ENCODE peak calls at places on chromosomes 12 and 14, in six cellular contexts. N, E, W, U, L and I are unnamed samples.

GRCh38 chr12:37565112-37565511 is 751.5 kb upstream of the ALG10B start:
- DNase-seq in U (no peak), E (no peak), L (no peak), N (no peak), W (no peak), I (no peak)

GRCh38 chr14:29536886-29537511 is 390.6 kb downstream of the PRKD1 start:
- DNase-seq in N (peak), E (peak), U (no peak), W (no peak), L (no peak), I (no peak)

GRCh38 chr12:104998423-104999346 is 12.6 kb downstream of the NOPCHAP1 start:
- DNase-seq in W (no peak), N (no peak), L (no peak), E (no peak), U (no peak), I (no peak)

GRCh38 chr14:96194657-96195431 is 9.8 kb upstream of the BDKRB2 start:
- DNase-seq in W (no peak), L (no peak), U (no peak), E (no peak), N (no peak), I (no peak)

GRCh38 chr14:95361373-95362179 is 41.9 kb upstream of the CLMN start:
- DNase-seq in U (peak), L (peak), N (no peak), E (no peak), W (peak), I (no peak)

GRCh38 chr14:37508500-37508899 is 86.5 kb downstream of the FOXA1 start:
- DNase-seq in L (no peak), U (no peak), N (peak), E (no peak), W (no peak), I (no peak)

GRCh38 chr12:121799175-121799841 is 4.5 kb upstream of the SETD1B start:
- DNase-seq in U (peak), W (no peak), N (peak), L (peak), E (peak), I (no peak)

GRCh38 chr14:52730708-52731111 is 744 bp downstream of the STYX start:
- DNase-seq in N (no peak), L (peak), E (peak), W (no peak), U (no peak), I (no peak)

GRCh38 chr12:6539276-6540134 is 5.2 kb downstream of the GAPDH start:
- DNase-seq in N (peak), W (no peak), U (peak), L (peak), E (peak), I (no peak)

GRCh38 chr12:123598522-123598921 is 3.4 kb upstream of the DDX55 start:
- DNase-seq in L (no peak), U (no peak), N (no peak), W (no peak), E (no peak), I (no peak)

GRCh38 chr12:45532113-45532512 is 197.4 kb upstream of the ARID2 start:
- DNase-seq in N (no peak), L (no peak), U (peak), E (no peak), W (no peak), I (peak)

GRCh38 chr12:120064054-120064940 is 52.3 kb downstream of the RAB35 start:
- DNase-seq in E (no peak), U (peak), N (no peak), W (no peak), L (no peak), I (no peak)

GRCh38 chr12:49515266-49515665 is 23.6 kb upstream of the KCNH3 start:
- DNase-seq in W (no peak), E (peak), L (no peak), N (peak), U (no peak), I (no peak)

GRCh38 chr12:19620222-19620621 is 180.9 kb downstream of the AEBP2 start:
- DNase-seq in E (no peak), W (no peak), L (peak), U (no peak), N (no peak), I (no peak)

GRCh38 chr12:96242597-96242996 is 48.4 kb downstream of the ELK3 start:
- DNase-seq in N (no peak), L (no peak), U (no peak), E (no peak), W (no peak), I (no peak)

GRCh38 chr14:104438166-104438887 is 141.2 kb upstream of the C14orf180 start:
- DNase-seq in W (no peak), U (no peak), L (no peak), N (no peak), E (no peak), I (no peak)

GRCh38 chr12:46494424-46494823 is 121.9 kb upstream of the SLC38A2 start:
- DNase-seq in N (peak), W (no peak), L (no peak), E (peak), U (peak), I (peak)

GRCh38 chr12:10220398-10221077 is 7.9 kb downstream of the GABARAPL1 start:
- DNase-seq in W (no peak), N (peak), U (no peak), L (peak), E (no peak), I (no peak)

GRCh38 chr14:90820958-90821357 is 4.7 kb upstream of the TTC7B start:
- DNase-seq in U (no peak), N (peak), E (no peak), L (no peak), W (no peak), I (no peak)

GRCh38 chr12:94500831-94501567 is 41.3 kb upstream of the CEP83 start:
- DNase-seq in L (no peak), E (no peak), W (no peak), U (no peak), N (no peak), I (no peak)

GRCh38 chr12:121781751-121782615 is 11.5 kb downstream of the RHOF start:
- DNase-seq in E (peak), W (no peak), N (peak), U (no peak), L (no peak), I (no peak)

GRCh38 chr12:6647083-6647604 is at the start of gene ACRBP:
- DNase-seq in N (peak), L (peak), U (peak), W (peak), E (peak), I (peak)

GRCh38 chr12:57888407-57889157 is 42.1 kb upstream of the CTDSP2 start:
- DNase-seq in L (no peak), W (no peak), U (peak), N (peak), E (peak), I (no peak)

GRCh38 chr12:19515179-19515578 is 75.9 kb downstream of the AEBP2 start:
- DNase-seq in N (no peak), L (no peak), U (peak), W (no peak), E (peak), I (no peak)

GRCh38 chr12:89183985-89184435 is 168.3 kb downstream of the DUSP6 start:
- DNase-seq in L (peak), E (peak), W (no peak), U (no peak), N (peak), I (no peak)

GRCh38 chr12:47207829-47208248 is 128.1 kb upstream of the AMIGO2 start:
- DNase-seq in U (no peak), L (no peak), E (no peak), N (no peak), W (no peak), I (no peak)

GRCh38 chr14:76941544-76942287 is 86.8 kb downstream of the IRF2BPL start:
- DNase-seq in L (no peak), E (no peak), W (no peak), N (no peak), U (no peak), I (no peak)

GRCh38 chr14:80202888-80203562 is 8.3 kb downstream of the DIO2 start:
- DNase-seq in W (peak), E (no peak), L (no peak), N (no peak), U (peak), I (no peak)

GRCh38 chr12:49527361-49528130 is 11.3 kb upstream of the KCNH3 start:
- DNase-seq in W (no peak), L (no peak), U (no peak), N (no peak), E (no peak), I (no peak)

GRCh38 chr14:101730626-101731186 is 30.8 kb upstream of the PPP2R5C start:
- DNase-seq in E (no peak), U (no peak), W (no peak), N (no peak), L (no peak), I (no peak)

GRCh38 chr14:101733211-101733610 is 28.3 kb upstream of the PPP2R5C start:
- DNase-seq in E (peak), L (peak), U (no peak), W (no peak), N (peak), I (no peak)

GRCh38 chr14:101732128-101732527 is 29.4 kb upstream of the PPP2R5C start:
- DNase-seq in U (no peak), L (no peak), W (no peak), E (no peak), N (no peak), I (no peak)

GRCh38 chr14:101729382-101729781 is 32.1 kb upstream of the PPP2R5C start:
- DNase-seq in N (no peak), W (no peak), L (no peak), E (no peak), U (no peak), I (no peak)

DNA sequence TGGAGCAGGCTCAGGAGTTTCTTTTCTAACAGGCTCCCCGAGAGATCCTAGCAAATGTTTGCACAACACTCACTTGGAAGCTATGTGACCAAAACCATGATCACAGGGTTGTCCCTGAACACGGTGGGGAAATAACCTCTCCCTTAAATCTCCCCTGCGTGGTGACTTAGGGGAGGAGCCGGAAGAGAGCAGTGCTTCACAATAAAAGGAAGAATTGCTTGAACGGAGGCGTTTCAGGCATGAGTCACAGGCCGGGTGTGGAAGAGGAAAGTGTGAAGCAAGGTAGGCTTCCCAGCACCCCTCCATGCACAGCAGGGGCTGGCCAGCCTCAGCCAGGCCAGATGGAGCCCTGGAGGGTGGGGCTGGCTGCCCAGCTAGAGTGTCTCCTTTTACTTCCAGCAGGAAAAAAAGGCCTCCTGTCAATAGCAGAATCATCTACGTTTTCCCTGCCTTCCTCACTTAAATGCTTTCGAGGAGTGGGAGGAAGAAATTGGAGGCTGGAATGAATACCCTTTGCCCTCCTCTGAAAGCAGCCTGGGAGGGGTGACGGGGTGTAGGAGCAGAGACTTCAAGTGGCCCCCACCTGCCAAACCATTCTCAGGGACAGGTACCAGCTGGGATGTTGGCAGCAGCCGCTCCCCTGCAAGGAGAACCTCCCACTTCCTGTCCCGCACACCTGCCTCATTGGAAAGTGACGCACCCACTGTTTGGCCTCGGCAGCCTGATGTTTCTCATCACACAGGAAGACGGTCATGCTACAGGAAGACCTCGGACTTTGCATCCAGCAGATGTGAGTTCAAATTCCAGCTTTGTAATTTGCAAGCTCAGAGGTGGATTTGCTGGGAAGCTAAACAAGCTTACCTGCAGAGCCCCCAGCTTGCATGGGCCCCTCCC is 30.1 kb upstream of the PPP2R5C start:
- DNase-seq in N (peak), U (peak), E (peak), W (no peak), L (peak), I (no peak)
- H3K4me3 ChIP-seq in N (no peak), U (no peak), E (no peak), W (no peak), L (no peak), I (no peak)

GRCh38 chr12:56724660-56724988 is 475 bp downstream of the NACA start:
- DNase-seq in L (no peak), N (no peak), W (no peak), U (no peak), E (peak), I (peak)
- H3K4ac ChIP-seq in L (peak), N (peak), W (peak), U (peak), E (peak), I (no peak)

GRCh38 chr12:62190081-62190480 is 70.1 kb upstream of the USP15 start:
- DNase-seq in W (no peak), L (no peak), N (no peak), U (no peak), E (no peak), I (peak)
- H3K4me3 ChIP-seq in W (peak), L (no peak), N (no peak), U (no peak), E (no peak), I (no peak)

DNA sequence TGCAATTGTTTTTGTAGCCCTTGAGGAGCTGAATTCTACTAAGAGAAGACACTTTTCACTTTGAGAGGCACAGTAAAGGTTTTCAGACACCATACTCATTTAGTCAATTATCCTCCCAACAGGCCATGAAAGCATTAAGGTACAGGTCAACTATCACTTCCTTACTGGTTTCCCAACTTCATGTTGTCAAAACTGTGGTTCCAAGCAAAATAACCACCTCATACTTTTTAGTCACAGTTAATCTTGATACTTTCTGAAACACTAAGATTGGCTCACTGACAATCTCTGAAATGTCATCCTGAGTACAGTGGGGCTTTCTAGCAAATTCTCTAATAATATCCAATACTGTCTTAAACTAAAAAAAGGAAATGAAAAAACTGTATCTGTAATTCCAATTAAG is 71.7 kb downstream of the SLC2A13 start:
- DNase-seq in L (no peak), N (no peak), E (no peak), W (no peak), U (no peak), I (no peak)
- H3K4ac ChIP-seq in L (no peak), N (no peak), E (no peak), W (no peak), U (no peak), I (no peak)

GRCh38 chr12:63874897-63875296 is 30.4 kb downstream of the SRGAP1 start:
- DNase-seq in U (no peak), L (no peak), W (no peak), E (no peak), N (no peak), I (no peak)

GRCh38 chr12:63877693-63878092 is 33.2 kb downstream of the SRGAP1 start:
- DNase-seq in W (no peak), N (no peak), L (peak), U (no peak), E (no peak), I (no peak)

GRCh38 chr12:63876980-63877379 is 32.5 kb downstream of the SRGAP1 start:
- DNase-seq in U (no peak), E (no peak), W (no peak), N (no peak), L (peak), I (no peak)

GRCh38 chr12:63870838-63871237 is 26.3 kb downstream of the SRGAP1 start:
- DNase-seq in U (no peak), W (no peak), N (no peak), E (no peak), L (no peak), I (no peak)

GRCh38 chr12:63875703-63876102 is 31.2 kb downstream of the SRGAP1 start:
- DNase-seq in L (no peak), W (no peak), E (peak), U (no peak), N (peak), I (no peak)
- H3K4me3 ChIP-seq in L (no peak), W (no peak), E (no peak), U (no peak), N (no peak), I (no peak)

GRCh38 chr12:107247650-107248049 is 154.3 kb upstream of the CRY1 start:
- DNase-seq in N (no peak), L (no peak), W (peak), E (no peak), U (no peak), I (no peak)
- H3K4ac ChIP-seq in N (no peak), L (no peak), W (no peak), E (no peak), U (no peak), I (no peak)

GRCh38 chr12:4720637-4720995 is 416 bp downstream of the GALNT8 start:
- DNase-seq in N (no peak), L (no peak), E (no peak), W (no peak), U (peak), I (no peak)
- H3K4me3 ChIP-seq in N (no peak), L (no peak), E (no peak), W (peak), U (no peak), I (no peak)

GRCh38 chr12:116818948-116819832 is 62.1 kb downstream of the HRK start:
- DNase-seq in L (peak), N (peak), E (peak), W (peak), U (peak), I (peak)
- H3K4ac ChIP-seq in L (peak), N (peak), E (peak), W (no peak), U (peak), I (no peak)

DNA sequence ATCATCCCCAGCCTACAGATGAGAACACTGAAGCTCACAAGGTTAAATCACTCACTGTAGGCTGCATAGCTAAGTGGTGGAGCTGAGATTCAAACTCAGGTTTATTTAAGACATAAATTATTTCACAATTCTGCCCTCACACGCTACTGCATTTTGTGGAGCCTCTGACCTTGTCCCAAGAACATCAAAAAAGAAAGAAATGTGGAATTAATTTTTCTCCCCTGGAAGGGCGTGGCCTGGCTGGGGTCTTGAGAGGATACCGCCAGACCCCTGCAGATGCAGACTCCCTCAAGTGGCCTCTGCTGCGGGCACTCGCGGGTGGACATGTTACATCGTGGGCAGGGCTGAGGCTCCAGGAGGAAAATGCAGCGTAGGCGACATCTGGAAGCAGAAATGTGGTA is 40.6 kb downstream of the LTBP2 start:
- DNase-seq in E (peak), L (peak), N (peak), W (no peak), U (no peak), I (no peak)
- H3K4me3 ChIP-seq in E (peak), L (no peak), N (peak), W (no peak), U (no peak), I (no peak)